ENCODE peak calls at places on chromosomes 2 and 18, in five cellular contexts. K is upper lobe of left lung, P is mesothelial cell of epicardium, I is HFF-Myc, F is astrocyte. T is an unnamed sample.

GRCh38 chr2:69567157-69567908 is 76.2 kb downstream of the AAK1 start:
- DNase-seq in K (no peak), P (no peak), I (no peak), F (peak), T (no peak)

GRCh38 chr2:173876833-173877413 is 88.2 kb downstream of the SP3 start:
- DNase-seq in K (no peak), P (no peak), I (no peak), F (no peak), T (no peak)

GRCh38 chr2:216057688-216058193 is 23.9 kb downstream of the PECR start:
- DNase-seq in K (peak), P (no peak), I (no peak), F (peak), T (no peak)

GRCh38 chr18:78623142-78623541 is 356.5 kb upstream of the SALL3 start:
- DNase-seq in K (peak), P (no peak), I (no peak), F (no peak), T (no peak)

GRCh38 chr2:201467666-201468065 is 16.1 kb downstream of the STRADB start:
- DNase-seq in K (no peak), P (no peak), I (no peak), F (no peak), T (no peak)

GRCh38 chr2:231627384-231628156 is 34.9 kb downstream of the TEX44 start:
- DNase-seq in K (no peak), P (no peak), I (no peak), F (peak), T (no peak)

GRCh38 chr2:134336936-134337335 is 83.1 kb downstream of the MGAT5 start:
- DNase-seq in K (no peak), P (no peak), I (no peak), F (no peak), T (no peak)

GRCh38 chr2:42878581-42878980 is 86.2 kb upstream of the HAAO start:
- DNase-seq in K (no peak), P (peak), I (no peak), F (peak), T (no peak)

GRCh38 chr2:172394008-172394407 is 33.4 kb upstream of the ITGA6 start:
- DNase-seq in K (no peak), P (no peak), I (no peak), F (no peak), T (no peak)

GRCh38 chr2:60948161-60948560 is 66.8 kb downstream of the REL start:
- DNase-seq in K (no peak), P (no peak), I (no peak), F (no peak), T (no peak)

GRCh38 chr2:121682396-121683298 is 33.4 kb upstream of the CLASP1 start:
- DNase-seq in K (no peak), P (no peak), I (no peak), F (no peak), T (no peak)

GRCh38 chr2:64189586-64189985 is 45.4 kb upstream of the PELI1 start:
- DNase-seq in K (no peak), P (no peak), I (no peak), F (no peak), T (no peak)

GRCh38 chr2:207416936-207417718 is 112.6 kb upstream of the CREB1 start:
- DNase-seq in K (no peak), P (no peak), I (no peak), F (peak), T (no peak)

GRCh38 chr2:98036349-98037000 is 40.7 kb upstream of the TMEM131 start:
- DNase-seq in K (peak), P (no peak), I (no peak), F (no peak), T (peak)

GRCh38 chr2:132943829-132944228 is 273.8 kb upstream of the LYPD1 start:
- DNase-seq in K (no peak), P (no peak), I (no peak), F (peak), T (no peak)

GRCh38 chr2:159755788-159756187 is 42.2 kb downstream of the CD302 start:
- DNase-seq in K (no peak), P (no peak), I (no peak), F (peak), T (no peak)

GRCh38 chr2:149872041-149872440 is 284.5 kb upstream of the MMADHC start:
- DNase-seq in K (no peak), P (no peak), I (no peak), F (peak), T (no peak)

GRCh38 chr2:67486041-67486796 is 89.1 kb downstream of the ETAA1 start:
- DNase-seq in K (peak), P (no peak), I (no peak), F (peak), T (no peak)

GRCh38 chr2:20242727-20243377 is 17.9 kb upstream of the SDC1 start:
- DNase-seq in K (no peak), P (no peak), I (no peak), F (no peak), T (no peak)

GRCh38 chr18:67730884-67731283 is 214.4 kb upstream of the DSEL start:
- DNase-seq in K (no peak), P (no peak), I (no peak), F (peak), T (no peak)

GRCh38 chr2:675460-675859 is 1.7 kb downstream of the TMEM18 start:
- DNase-seq in K (no peak), P (no peak), I (no peak), F (no peak), T (no peak)

GRCh38 chr2:191653669-191654402 is 24.1 kb upstream of the NABP1 start:
- DNase-seq in K (no peak), P (no peak), I (no peak), F (no peak), T (no peak)

GRCh38 chr2:98730053-98730850 is 680 bp downstream of the MGAT4A start:
- DNase-seq in K (peak), P (peak), I (no peak), F (no peak), T (peak)

GRCh38 chr2:170930132-170931109 is 1.4 kb downstream of the GORASP2 start:
- DNase-seq in K (peak), P (no peak), I (no peak), F (peak), T (no peak)

GRCh38 chr2:212451786-212452200 is 86.8 kb downstream of the ERBB4 start:
- DNase-seq in K (no peak), P (no peak), I (no peak), F (peak), T (no peak)

GRCh38 chr2:104213758-104214157 is 640.2 kb upstream of the POU3F3 start:
- DNase-seq in K (no peak), P (no peak), I (no peak), F (no peak), T (no peak)

GRCh38 chr2:190343500-190344274 is at the start of gene INPP1:
- DNase-seq in K (peak), P (peak), I (no peak), F (peak), T (peak)

GRCh38 chr2:70724366-70724765 is 43.6 kb downstream of the ADD2 start:
- DNase-seq in K (no peak), P (no peak), I (no peak), F (no peak), T (no peak)

GRCh38 chr2:64273524-64274398 is 129.5 kb upstream of the PELI1 start:
- DNase-seq in K (peak), P (no peak), I (peak), F (peak), T (no peak)

GRCh38 chr2:212991120-212991519 is 160.3 kb downstream of the IKZF2 start:
- DNase-seq in K (no peak), P (no peak), I (no peak), F (no peak), T (no peak)

GRCh38 chr2:48107326-48107925 is 201.1 kb upstream of the FBXO11 start:
- DNase-seq in K (no peak), P (no peak), I (peak), F (peak), T (no peak)

GRCh38 chr2:219249203-219249980 is 3.7 kb upstream of the TUBA4B start:
- DNase-seq in K (peak), P (no peak), I (peak), F (peak), T (no peak)

GRCh38 chr2:185676316-185676715 is 62.3 kb upstream of the FSIP2 start:
- DNase-seq in K (no peak), P (no peak), I (no peak), F (no peak), T (no peak)

GRCh38 chr18:5601188-5601624 is 57.4 kb upstream of the EPB41L3 start:
- DNase-seq in K (no peak), P (no peak), I (no peak), F (no peak), T (no peak)

GRCh38 chr18:5603153-5603552 is 59.4 kb upstream of the EPB41L3 start:
- DNase-seq in K (no peak), P (no peak), I (no peak), F (no peak), T (no peak)

GRCh38 chr18:5596585-5596984 is 52.8 kb upstream of the EPB41L3 start:
- DNase-seq in K (no peak), P (no peak), I (no peak), F (no peak), T (no peak)

GRCh38 chr18:5604778-5605177 is 61.0 kb upstream of the EPB41L3 start:
- DNase-seq in K (no peak), P (no peak), I (no peak), F (no peak), T (no peak)

DNA sequence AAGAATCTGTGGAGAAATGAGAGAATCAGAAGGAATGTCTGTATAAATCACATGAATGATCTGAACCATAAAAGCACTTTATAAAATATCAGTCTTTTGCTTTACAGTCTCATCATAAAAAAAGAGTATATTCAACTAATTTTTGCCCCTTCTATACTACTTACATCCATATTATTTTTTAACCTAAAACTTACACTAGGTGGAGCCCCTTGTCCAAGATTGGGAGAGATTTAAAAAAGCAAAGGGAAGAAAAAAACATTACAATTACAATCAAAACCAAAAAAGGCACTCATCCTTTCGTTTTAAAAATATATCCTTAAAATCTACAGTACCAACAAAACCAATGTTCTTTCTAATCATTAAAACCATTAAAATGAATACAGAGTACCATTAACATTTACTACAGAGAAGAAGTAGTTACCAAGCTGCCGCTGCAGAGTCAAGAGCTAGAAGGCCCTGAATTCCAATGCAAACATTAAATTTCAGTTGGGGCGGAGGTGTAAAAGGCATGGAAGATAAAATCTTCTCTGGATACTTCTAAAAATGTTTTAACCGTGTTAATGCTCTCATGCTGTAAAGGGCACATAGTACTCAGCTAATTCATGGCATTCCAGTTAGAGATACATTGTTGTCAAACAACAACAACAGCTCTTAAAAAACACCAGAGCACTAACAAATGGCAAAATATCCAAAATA is 56.7 kb upstream of the EPB41L3 start:
- DNase-seq in K (no peak), P (no peak), I (no peak), F (peak), T (no peak)
- TF ChIP-seq CTCF in K (peak), P (peak), I (peak), F (peak), T (peak)

DNA sequence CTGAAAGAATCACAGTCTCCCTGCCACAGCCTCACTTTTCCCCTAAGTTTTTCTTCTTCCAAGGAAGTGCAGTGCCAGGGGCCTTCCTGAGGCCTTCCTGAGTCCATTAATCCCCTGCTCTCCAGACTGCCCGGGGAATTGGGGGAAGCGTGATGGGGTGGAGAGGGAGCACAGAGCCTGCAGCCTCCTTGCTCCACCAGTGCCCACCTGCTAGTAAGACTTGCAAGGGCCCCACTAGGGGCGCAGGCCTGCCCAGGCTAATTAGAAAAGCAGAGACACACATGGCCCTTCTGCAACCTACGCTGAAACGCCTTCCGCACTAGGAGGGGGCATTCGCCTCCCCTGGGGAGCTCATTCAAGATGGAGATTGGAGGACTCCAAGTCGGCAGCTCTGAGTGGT is 110.6 kb downstream of the MRO start:
- DNase-seq in K (no peak), P (no peak), I (no peak), F (no peak), T (no peak)
- TF ChIP-seq CTCF in K (no peak), P (no peak), I (no peak), F (no peak), T (no peak)

GRCh38 chr2:109322111-109322510 is 193.1 kb downstream of the SH3RF3 start:
- DNase-seq in K (peak), P (no peak), I (peak), F (peak), T (no peak)

GRCh38 chr2:109322646-109323045 is 193.6 kb downstream of the SH3RF3 start:
- DNase-seq in K (no peak), P (no peak), I (no peak), F (no peak), T (no peak)

GRCh38 chr2:109318949-109319342 is 189.9 kb downstream of the SH3RF3 start:
- DNase-seq in K (no peak), P (no peak), I (no peak), F (no peak), T (no peak)

GRCh38 chr2:109320195-109320935 is 191.4 kb downstream of the SH3RF3 start:
- DNase-seq in K (no peak), P (no peak), I (no peak), F (no peak), T (no peak)

DNA sequence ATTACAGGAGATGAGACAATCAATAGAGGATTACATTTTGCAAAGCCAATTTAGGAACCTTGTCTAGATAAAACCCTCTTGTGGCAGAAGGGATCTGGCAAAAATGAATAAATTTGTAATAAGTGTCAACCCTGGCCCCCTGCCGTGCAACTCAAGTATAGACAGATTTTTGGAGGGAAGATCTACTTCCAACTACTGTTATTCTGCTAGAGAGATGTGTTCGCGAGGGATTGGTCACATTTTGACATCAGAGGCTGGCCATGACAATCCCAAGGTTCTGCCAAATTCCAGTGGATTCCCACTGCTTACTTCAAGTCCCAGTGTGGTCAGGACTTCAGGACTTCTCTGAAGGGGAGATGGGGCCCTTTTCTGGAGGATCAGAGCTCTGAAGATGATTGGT is 192.6 kb downstream of the SH3RF3 start:
- DNase-seq in K (no peak), P (no peak), I (no peak), F (no peak), T (no peak)
- TF ChIP-seq CTCF in K (no peak), P (no peak), I (no peak), F (no peak), T (no peak)

DNA sequence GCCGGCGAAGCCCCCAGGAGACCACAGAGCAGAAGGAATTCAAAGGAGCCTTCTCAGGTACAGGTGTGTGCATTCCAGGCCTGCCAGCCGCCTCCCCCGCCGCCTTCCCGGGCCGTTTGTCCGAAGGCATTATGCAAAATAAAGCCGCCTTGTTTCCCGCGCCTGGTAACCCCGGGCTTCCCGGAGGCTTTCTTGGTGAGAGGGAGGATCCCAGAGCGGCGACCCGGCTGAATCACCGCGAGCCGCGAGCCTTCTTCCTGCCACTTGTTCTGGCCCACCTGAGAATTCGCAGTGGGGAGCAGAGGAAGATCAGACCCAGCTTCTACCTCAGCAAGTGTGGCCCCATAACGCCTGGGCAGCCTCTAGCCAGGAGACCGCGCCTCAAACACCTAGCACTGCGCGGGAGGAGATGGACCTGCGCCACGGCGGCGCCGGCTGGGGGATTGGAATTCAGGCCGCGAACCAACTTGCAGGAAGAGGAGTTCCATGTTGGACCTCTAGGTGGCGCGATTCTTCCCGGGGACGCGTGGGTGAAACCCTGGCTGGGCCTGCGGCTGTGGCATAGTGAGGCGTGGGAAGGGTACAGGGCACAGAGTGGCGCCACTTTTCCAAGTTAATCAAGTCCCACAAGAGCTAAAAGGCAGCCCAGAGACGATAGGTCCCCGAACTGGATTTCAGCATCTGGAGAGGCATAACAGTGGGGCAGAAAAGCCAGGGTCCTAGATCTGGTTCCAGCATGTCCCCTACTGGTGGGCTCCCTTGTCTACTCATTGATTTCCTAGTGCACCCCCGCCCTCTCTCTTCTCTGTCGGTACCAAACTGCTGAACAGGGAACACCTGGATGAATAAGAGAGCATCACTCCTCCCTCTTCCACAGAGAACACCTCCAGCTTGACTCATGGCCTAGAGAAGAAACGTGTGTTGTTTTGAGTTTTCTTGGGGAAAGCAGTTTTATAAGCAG is 101.6 kb downstream of the FOXI3 start:
- DNase-seq in K (peak), P (peak), I (peak), F (no peak), T (peak)
- TF ChIP-seq CTCF in K (peak), P (peak), I (peak), F (peak), T (peak)

DNA sequence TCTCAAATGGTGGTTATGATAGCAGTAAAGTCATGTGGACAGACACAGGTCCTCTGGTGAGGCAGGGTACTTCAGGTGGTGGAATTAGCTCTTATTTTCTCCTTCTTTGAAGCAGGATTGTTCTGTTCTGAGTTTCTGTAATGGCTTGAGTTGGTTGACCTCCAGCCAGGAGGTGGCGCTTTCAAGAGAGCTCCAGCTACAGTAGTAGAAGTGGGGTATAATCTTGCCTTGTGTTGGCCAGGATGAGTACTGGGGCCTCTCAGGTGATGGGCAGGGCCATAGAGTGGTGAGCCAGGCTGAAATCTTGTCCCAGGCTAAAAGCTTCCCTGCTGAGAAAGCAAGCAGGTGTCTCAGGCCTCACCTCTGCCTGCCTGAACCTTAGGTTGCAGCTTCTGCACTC is 52.5 kb upstream of the CSRNP3 start:
- DNase-seq in K (no peak), P (no peak), I (no peak), F (no peak), T (no peak)
- TF ChIP-seq CTCF in K (no peak), P (no peak), I (no peak), F (no peak), T (no peak)

DNA sequence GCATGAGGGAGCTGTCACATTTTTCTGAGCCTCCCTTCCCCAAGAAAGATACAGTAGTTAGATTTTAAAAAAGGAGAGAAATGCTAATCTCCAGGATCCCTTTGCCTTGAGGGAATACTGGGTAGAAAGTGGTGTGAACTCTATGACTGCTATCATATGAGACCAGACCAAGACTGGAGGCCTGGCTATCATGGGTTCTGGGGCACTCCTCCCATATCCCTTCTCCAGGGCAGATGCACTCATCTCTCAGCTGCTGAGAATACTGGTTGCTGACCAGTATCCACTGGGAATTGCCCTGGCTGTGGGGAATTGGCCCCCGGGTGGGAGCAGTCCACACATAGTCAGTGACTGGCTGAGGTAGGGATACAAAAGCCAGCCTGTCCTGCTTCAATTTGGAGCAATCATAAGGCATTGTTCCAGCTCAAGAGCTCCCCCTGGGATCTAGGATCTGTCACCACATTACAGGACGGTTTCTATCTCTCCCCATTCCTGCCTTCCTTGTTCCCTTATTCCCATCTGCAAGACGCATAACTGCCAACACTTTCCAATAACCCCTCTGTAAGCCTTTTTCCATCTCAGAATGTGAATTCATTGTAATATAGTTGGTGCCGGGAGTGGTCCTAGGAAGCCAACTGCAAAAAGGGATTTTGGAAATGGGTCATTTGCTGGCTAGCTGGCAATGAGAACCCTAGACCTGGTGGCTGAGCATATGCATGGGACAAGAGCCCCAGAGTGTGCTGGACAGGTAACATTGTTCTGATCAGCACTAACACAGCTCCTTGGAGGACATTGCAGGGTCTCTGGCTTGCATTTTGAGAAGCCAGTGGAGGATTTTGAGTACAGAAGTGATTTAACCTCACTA is 35.4 kb upstream of the REEP1 start:
- DNase-seq in K (peak), P (no peak), I (no peak), F (peak), T (no peak)
- TF ChIP-seq CTCF in K (peak), P (peak), I (peak), F (peak), T (peak)

GRCh38 chr18:57982372-57983021 is 61.5 kb upstream of the NEDD4L start:
- DNase-seq in K (no peak), P (no peak), I (no peak), F (no peak), T (no peak)
- TF ChIP-seq CTCF in K (no peak), P (no peak), I (no peak), F (no peak), T (no peak)